ENCODE peak calls at places on chromosomes 12 and 14, in five cellular contexts. S is CD4-positive, alpha-beta memory T cell; M is Karpas-422; P is sigmoid colon; Z is suprapubic skin. A is an unnamed sample.
A peak's percentile ranks its signal among the peaks of the same experiment; 100 is the strongest.

GRCh38 chr14:38143651-38144505 is 63.8 kb upstream of the SSTR1 start:
- DNase-seq in P (no peak), M (no peak), S (no peak), Z (no peak), A (no peak)

GRCh38 chr12:72346331-72346944 is 74.3 kb downstream of the TRHDE start:
- DNase-seq in S (peak; percentile 6), Z (no peak), P (no peak), M (peak; percentile 90), A (peak; percentile 89)

GRCh38 chr12:62123721-62124203 is 136.4 kb upstream of the USP15 start:
- DNase-seq in M (peak; percentile 81), P (no peak), Z (no peak), S (peak; percentile 3), A (peak; percentile 54)

GRCh38 chr12:72499244-72499643 is 227.1 kb downstream of the TRHDE start:
- DNase-seq in Z (no peak), S (no peak), M (no peak), P (no peak), A (no peak)

GRCh38 chr14:99676657-99677056 is 7.4 kb upstream of the CYP46A1 start:
- DNase-seq in M (no peak), P (no peak), S (no peak), Z (peak; percentile 67), A (no peak)

GRCh38 chr12:87820524-87821194 is 208.5 kb downstream of the C12orf50 start:
- DNase-seq in Z (no peak), P (no peak), M (no peak), S (no peak), A (no peak)

GRCh38 chr14:78016532-78016931 is 153.6 kb upstream of the NRXN3 start:
- DNase-seq in M (no peak), Z (no peak), S (no peak), P (no peak), A (no peak)

GRCh38 chr14:101175731-101176534 is 272.4 kb upstream of the RTL1 start:
- DNase-seq in P (no peak), Z (peak; percentile 57), S (no peak), M (no peak), A (no peak)

GRCh38 chr12:89393551-89394121 is 41.3 kb upstream of the DUSP6 start:
- DNase-seq in Z (no peak), S (no peak), P (no peak), M (no peak), A (no peak)

GRCh38 chr14:65846469-65846868 is 433.9 kb downstream of the FUT8 start:
- DNase-seq in S (peak; percentile 52), M (peak; percentile 56), P (no peak), Z (no peak), A (no peak)

GRCh38 chr12:109069307-109070231 is 17.2 kb downstream of the USP30 start:
- DNase-seq in M (no peak), S (no peak), Z (no peak), P (no peak), A (no peak)

GRCh38 chr12:112482734-112483133 is 64.0 kb downstream of the PTPN11 start:
- DNase-seq in M (no peak), P (no peak), S (no peak), Z (no peak), A (no peak)

GRCh38 chr14:77924392-77924948 is 124.6 kb downstream of the ADCK1 start:
- DNase-seq in P (no peak), S (no peak), Z (no peak), M (no peak), A (no peak)

GRCh38 chr12:1799068-1799881 is 21.1 kb upstream of the LRTM2 start:
- DNase-seq in Z (peak; percentile 71), M (no peak), P (no peak), S (no peak), A (no peak)

GRCh38 chr12:12226187-12226586 is 40.7 kb downstream of the LRP6 start:
- DNase-seq in M (no peak), S (no peak), Z (no peak), P (no peak), A (no peak)

GRCh38 chr12:48119078-48119833 is at the start of gene PFKM:
- DNase-seq in P (peak; percentile 94), M (peak; percentile 95), S (peak; percentile 65), Z (peak; percentile 87), A (peak; percentile 98)

GRCh38 chr14:101235042-101235871 is 326.0 kb upstream of the DIO3 start:
- DNase-seq in M (peak; percentile 75), P (peak; percentile 79), S (no peak), Z (peak; percentile 78), A (peak; percentile 87)

GRCh38 chr14:93186461-93186860 is 1.3 kb downstream of the LYSET start:
- DNase-seq in S (no peak), Z (no peak), M (no peak), P (no peak), A (no peak)

GRCh38 chr12:58455146-58455545 is 465.2 kb downstream of the LRIG3 start:
- DNase-seq in Z (no peak), P (no peak), S (no peak), M (no peak), A (no peak)

GRCh38 chr14:38016497-38016896 is 191.2 kb upstream of the SSTR1 start:
- DNase-seq in M (peak; percentile 85), P (no peak), S (no peak), Z (no peak), A (no peak)

GRCh38 chr12:2751686-2752085 is 43.1 kb upstream of the FKBP4 start:
- DNase-seq in P (no peak), Z (no peak), S (no peak), M (peak; percentile 45), A (no peak)

GRCh38 chr12:81401241-81401640 is 323.4 kb downstream of the ACSS3 start:
- DNase-seq in M (no peak), P (no peak), S (no peak), Z (no peak), A (no peak)

GRCh38 chr12:110355080-110355479 is 48.4 kb downstream of the ANAPC7 start:
- DNase-seq in M (peak; percentile 74), P (no peak), S (no peak), Z (no peak), A (peak; percentile 65)

GRCh38 chr12:155646-156045 is 58.3 kb downstream of the SLC6A12 start:
- DNase-seq in P (no peak), S (no peak), M (no peak), Z (no peak), A (no peak)

GRCh38 chr12:95205016-95205415 is 12.3 kb downstream of the FGD6 start:
- DNase-seq in M (no peak), S (no peak), P (no peak), Z (no peak), A (no peak)

GRCh38 chr14:22794533-22794932 is 20.7 kb downstream of the SLC7A7 start:
- DNase-seq in S (no peak), P (no peak), Z (no peak), M (peak; percentile 60), A (no peak)

GRCh38 chr14:22798528-22798927 is 16.7 kb downstream of the SLC7A7 start:
- DNase-seq in S (no peak), P (no peak), Z (no peak), M (no peak), A (no peak)

GRCh38 chr14:22800356-22800755 is 14.9 kb downstream of the SLC7A7 start:
- DNase-seq in Z (no peak), S (no peak), M (no peak), P (no peak), A (no peak)

GRCh38 chr14:22796087-22796707 is 19.0 kb downstream of the SLC7A7 start:
- DNase-seq in Z (no peak), S (no peak), M (no peak), P (no peak), A (no peak)

GRCh38 chr14:22797017-22797917 is 18.0 kb downstream of the SLC7A7 start:
- DNase-seq in Z (no peak), P (no peak), M (no peak), S (no peak), A (no peak)
- H3K4me1 ChIP-seq in Z (no peaks in the 10 kb centered on the region), P (no peaks in the 10 kb centered on the region), M (peaks cover 23% of the 10 kb centered on the region), S (no peaks in the 10 kb centered on the region), A (no peaks in the 10 kb centered on the region)

DNA sequence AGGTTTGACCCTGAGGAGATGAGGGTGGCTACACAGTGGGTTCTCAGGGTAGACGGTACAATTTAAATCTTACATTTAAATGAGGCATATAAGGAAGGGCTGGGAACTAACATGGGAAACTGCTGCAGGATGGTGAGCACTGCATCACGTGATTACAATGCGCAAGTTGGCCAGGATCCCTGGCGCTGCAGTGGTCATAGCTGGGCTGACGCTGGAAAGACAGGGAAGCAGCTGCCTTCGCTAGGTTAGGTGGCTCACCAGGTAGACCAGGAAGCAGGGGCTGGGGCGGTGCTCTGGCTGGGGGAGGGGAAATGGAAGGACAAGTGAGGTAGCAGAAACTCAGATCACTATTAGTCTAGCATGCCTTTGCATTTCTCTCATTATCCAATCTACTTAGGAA is 149.9 kb downstream of the FOXN3 start:
- DNase-seq in M (no peak), Z (no peak), S (no peak), P (no peak), A (no peak)
- H3K4me3 ChIP-seq in M (no peak overlapping the region), Z (no peak overlapping the region), S (no peak overlapping the region), P (no peak overlapping the region), A (no peak overlapping the region)

GRCh38 chr14:22540811-22541360 is 48.1 kb downstream of the DAD1 start:
- DNase-seq in S (no peak), P (no peak), M (no peak), Z (no peak), A (no peak)
- H3K4me1 ChIP-seq in S (peaks cover 100% of the 10 kb centered on the region), P (peaks cover 17% of the 10 kb centered on the region), M (peaks cover 31% of the 10 kb centered on the region), Z (peaks cover 58% of the 10 kb centered on the region), A (no peaks in the 10 kb centered on the region)

GRCh38 chr12:79652521-79652920 is 38.2 kb downstream of the PAWR start:
- DNase-seq in M (no peak), P (no peak), Z (no peak), S (no peak), A (peak; percentile 38)

GRCh38 chr12:79648872-79649271 is 41.9 kb downstream of the PAWR start:
- DNase-seq in P (no peak), M (no peak), S (no peak), Z (no peak), A (no peak)

GRCh38 chr12:79645235-79645630 is 45.5 kb downstream of the PAWR start:
- DNase-seq in S (no peak), P (no peak), Z (no peak), M (peak; percentile 50), A (no peak)

GRCh38 chr12:79655036-79655435 is 35.7 kb downstream of the PAWR start:
- DNase-seq in P (no peak), M (peak; percentile 54), S (no peak), Z (no peak), A (peak; percentile 73)

DNA sequence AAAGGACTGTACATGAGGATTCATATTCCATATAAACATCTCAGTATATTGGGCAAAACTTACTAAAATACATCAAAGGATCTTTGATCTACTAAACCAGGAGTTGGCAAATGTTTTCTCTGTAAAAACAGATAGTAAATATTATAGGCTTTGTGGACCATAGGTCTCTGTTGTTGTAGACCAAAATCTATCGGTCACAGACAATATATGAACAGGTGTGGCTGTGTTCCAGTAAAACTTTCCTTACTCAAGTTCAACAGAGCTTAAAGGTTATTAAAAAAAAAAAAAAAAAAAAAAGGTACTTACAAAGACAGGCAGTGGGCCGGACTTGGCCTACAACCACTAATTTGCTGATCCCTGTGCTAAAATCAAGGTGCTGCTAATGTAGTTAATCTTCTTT is 40.3 kb downstream of the PAWR start:
- DNase-seq in S (no peak), P (no peak), M (no peak), Z (no peak), A (no peak)
- H3K4me3 ChIP-seq in S (no peak overlapping the region), P (no peak overlapping the region), M (no peak overlapping the region), Z (no peak overlapping the region), A (no peak overlapping the region)

GRCh38 chr14:50531595-50532501 is 521 bp downstream of the MAP4K5 start:
- DNase-seq in Z (peak; percentile 83), M (peak; percentile 78), P (peak; percentile 81), S (peak; percentile 15), A (peak; percentile 21)
- H3K4me1 ChIP-seq in Z (peaks cover 52% of the 10 kb centered on the region), M (peaks cover 43% of the 10 kb centered on the region), P (peaks cover 42% of the 10 kb centered on the region), S (peaks cover 46% of the 10 kb centered on the region), A (peaks cover 20% of the 10 kb centered on the region)

GRCh38 chr12:93009533-93009932 is 80.4 kb upstream of the EEA1 start:
- DNase-seq in S (no peak), P (no peak), Z (no peak), M (no peak), A (no peak)
- H3K4me3 ChIP-seq in S (no peak overlapping the region), P (no peak overlapping the region), Z (no peak overlapping the region), M (no peak overlapping the region), A (no peak overlapping the region)